ENCODE peak calls at places on chromosomes 11 and 22, in seven cellular contexts. Q is activated naive CD4-positive, alpha-beta T cell; N is nephron progenitor cell; A is SW 1271; R is WTC11; D is heart right ventricle; Z is effector CD4-positive, alpha-beta T cell. V is an unnamed sample.
A peak's percentile ranks its signal among the peaks of the same experiment; 100 is the strongest.

GRCh38 chr22:17772963-17773605 is 1.2 kb downstream of the BID start:
- DNase-seq in Q (no peak), N (no peak), A (no peak), R (no peak), D (no peak), Z (no peak), V (no peak)

GRCh38 chr11:132982769-132983168 is 549.5 kb downstream of the OPCML start:
- DNase-seq in Q (no peak), N (no peak), A (no peak), R (no peak), D (no peak), Z (no peak), V (no peak)

GRCh38 chr11:12050911-12051667 is 42.7 kb upstream of the DKK3 start:
- DNase-seq in Q (no peak), N (no peak), A (no peak), R (no peak), D (no peak), Z (no peak), V (no peak)

GRCh38 chr11:36452231-36452630 is 57.8 kb downstream of the TRAF6 start:
- DNase-seq in Q (no peak), N (no peak), A (no peak), R (no peak), D (no peak), Z (no peak), V (no peak)

GRCh38 chr22:26835929-26836528 is 178.6 kb downstream of the MIAT start:
- DNase-seq in Q (no peak), N (peak; percentile 64), A (peak; percentile 2), R (peak; percentile 90), D (no peak), Z (peak; percentile 8), V (peak; percentile 7)

GRCh38 chr11:58941838-58942237 is 2.5 kb downstream of the GLYATL1 start:
- DNase-seq in Q (no peak), N (no peak), A (no peak), R (no peak), D (no peak), Z (no peak), V (no peak)

GRCh38 chr22:39731881-39732555 is 161.5 kb downstream of the CACNA1I start:
- DNase-seq in Q (no peak), N (no peak), A (no peak), R (no peak), D (no peak), Z (no peak), V (no peak)

GRCh38 chr11:70071996-70072395 is 6.1 kb upstream of the ANO1 start:
- DNase-seq in Q (no peak), N (no peak), A (no peak), R (no peak), D (peak; percentile 3), Z (no peak), V (no peak)

GRCh38 chr11:69138265-69138664 is 17.5 kb upstream of the SMIM38 start:
- DNase-seq in Q (no peak), N (no peak), A (no peak), R (no peak), D (no peak), Z (no peak), V (no peak)

GRCh38 chr11:59901306-59901705 is 22.7 kb downstream of the OOSP3 start:
- DNase-seq in Q (no peak), N (no peak), A (peak; percentile 76), R (no peak), D (peak; percentile 41), Z (no peak), V (no peak)

GRCh38 chr22:39414377-39414776 is 14.8 kb downstream of the TAB1 start:
- DNase-seq in Q (no peak), N (no peak), A (no peak), R (no peak), D (no peak), Z (no peak), V (no peak)

GRCh38 chr22:40094449-40094848 is 83.3 kb upstream of the TNRC6B start:
- DNase-seq in Q (no peak), N (no peak), A (no peak), R (no peak), D (no peak), Z (no peak), V (no peak)

GRCh38 chr11:13834463-13834862 is 128.1 kb upstream of the SPON1 start:
- DNase-seq in Q (no peak), N (peak; percentile 54), A (no peak), R (peak; percentile 74), D (no peak), Z (no peak), V (no peak)